ENCODE peak calls at places on chromosomes 16 and 17, in eight cellular contexts. T is gastroesophageal sphincter; A is memory B cell; X is naive thymus-derived CD8-positive, alpha-beta T cell; E is upper lobe of right lung; D is heart right ventricle; N is HepG2; P is body of pancreas. G is an unnamed sample.

GRCh38 chr16:65415460-65415859 is 293.6 kb upstream of the CDH11 start:
- ATAC-seq in X (no peak), T (no peak), A (no peak), P (no peak), D (no peak), N (no peak), E (no peak), G (peak)

GRCh38 chr16:88951989-88952388 is 25.0 kb downstream of the CBFA2T3 start:
- ATAC-seq in T (no peak), N (no peak), A (no peak), X (no peak), E (no peak), P (no peak), D (no peak), G (peak)

GRCh38 chr16:4034963-4035362 is 81.3 kb downstream of the ADCY9 start:
- ATAC-seq in E (no peak), X (no peak), T (no peak), D (no peak), N (no peak), A (no peak), P (no peak), G (no peak)

GRCh38 chr17:63939884-63940283 is 7.8 kb upstream of the CD79B start:
- ATAC-seq in A (no peak), N (peak), D (no peak), P (no peak), T (no peak), E (no peak), X (no peak), G (no peak)

GRCh38 chr17:2233441-2233947 is 70.1 kb downstream of the SMG6 start:
- ATAC-seq in A (no peak), X (no peak), E (peak), P (no peak), T (peak), N (no peak), D (no peak), G (peak)

GRCh38 chr17:5378566-5379207 is 40.8 kb downstream of the NUP88 start:
- ATAC-seq in E (no peak), A (no peak), D (no peak), T (no peak), N (no peak), P (no peak), X (no peak), G (no peak)

GRCh38 chr17:81066072-81066471 is 31.1 kb downstream of the BAIAP2 start:
- ATAC-seq in N (no peak), A (no peak), X (no peak), P (no peak), D (no peak), E (peak), T (no peak), G (no peak)

GRCh38 chr17:69534235-69534621 is 119.7 kb downstream of the MAP2K6 start:
- ATAC-seq in A (no peak), X (no peak), E (no peak), D (no peak), P (no peak), T (no peak), N (no peak), G (no peak)

GRCh38 chr16:8686031-8686621 is 11.7 kb downstream of the ABAT start:
- ATAC-seq in T (no peak), E (no peak), N (peak), P (peak), D (peak), A (no peak), X (no peak), G (peak)

GRCh38 chr17:66654764-66655163 is 180.2 kb upstream of the CACNG5 start:
- ATAC-seq in A (no peak), E (no peak), P (no peak), N (no peak), X (no peak), T (no peak), D (no peak), G (no peak)

GRCh38 chr17:80712610-80713009 is 168.0 kb downstream of the RPTOR start:
- ATAC-seq in P (no peak), N (no peak), X (no peak), E (no peak), T (no peak), D (no peak), A (no peak), G (no peak)

GRCh38 chr17:79230576-79230975 is 156.0 kb downstream of the ENGASE start:
- ATAC-seq in N (no peak), E (no peak), X (no peak), P (no peak), T (no peak), A (no peak), D (no peak), G (no peak)

GRCh38 chr17:80071116-80071980 is 30.0 kb upstream of the GAA start:
- ATAC-seq in T (peak), X (peak), E (peak), A (no peak), D (peak), P (peak), N (peak), G (no peak)

GRCh38 chr17:76598004-76598439 is 12.4 kb upstream of the ST6GALNAC2 start:
- ATAC-seq in D (no peak), X (no peak), A (no peak), T (peak), P (no peak), N (peak), E (peak), G (no peak)

GRCh38 chr17:63278731-63279442 is 167.2 kb downstream of the CYB561 start:
- ATAC-seq in P (no peak), X (no peak), N (no peak), T (no peak), D (no peak), A (peak), E (no peak), G (no peak)

GRCh38 chr16:84917492-84917891 is 93.8 kb downstream of the ZDHHC7 start:
- ATAC-seq in A (no peak), N (no peak), X (no peak), T (no peak), D (no peak), E (no peak), P (no peak), G (no peak)

GRCh38 chr17:48814504-48814903 is 2.5 kb downstream of the TTLL6 start:
- ATAC-seq in A (peak), T (no peak), D (no peak), X (peak), E (peak), N (peak), P (no peak), G (peak)

GRCh38 chr17:19897108-19897854 is 29.5 kb upstream of the ULK2 start:
- ATAC-seq in D (no peak), P (peak), X (no peak), E (peak), A (no peak), N (peak), T (peak), G (peak)

GRCh38 chr17:66114609-66115008 is 77.3 kb downstream of the CEP112 start:
- ATAC-seq in N (no peak), A (no peak), X (no peak), E (no peak), D (no peak), P (no peak), T (no peak), G (no peak)

GRCh38 chr17:1713878-1714487 is 3.8 kb upstream of the TLCD2 start:
- ATAC-seq in D (no peak), N (no peak), A (no peak), P (no peak), T (no peak), X (no peak), E (no peak), G (no peak)

GRCh38 chr16:78962457-78962929 is 638.0 kb downstream of the MAF start:
- ATAC-seq in E (no peak), T (no peak), D (no peak), N (no peak), P (no peak), A (peak), X (no peak), G (no peak)

GRCh38 chr17:80773243-80773991 is 218.2 kb upstream of the CHMP6 start:
- ATAC-seq in E (no peak), N (peak), T (peak), P (no peak), A (peak), X (peak), D (peak), G (peak)

GRCh38 chr16:11698271-11698689 is 30.0 kb downstream of the SNN start:
- ATAC-seq in T (no peak), N (peak), A (peak), P (peak), E (no peak), X (peak), D (no peak), G (peak)

GRCh38 chr16:81265658-81266451 is 27.4 kb downstream of the BCO1 start:
- ATAC-seq in E (peak), A (no peak), T (peak), D (peak), N (no peak), P (peak), X (no peak), G (no peak)

GRCh38 chr16:69880640-69881133 is 70.4 kb upstream of the CLEC18A start:
- ATAC-seq in D (no peak), T (peak), A (no peak), N (no peak), P (no peak), X (no peak), E (no peak), G (no peak)

GRCh38 chr17:48374650-48375230 is 55.3 kb downstream of the SKAP1 start:
- ATAC-seq in P (no peak), D (no peak), N (peak), T (no peak), A (peak), X (peak), E (peak), G (peak)

GRCh38 chr16:87383522-87384161 is at the start of gene FBXO31:
- ATAC-seq in D (peak), A (peak), E (peak), X (peak), N (peak), P (peak), T (peak), G (peak)

GRCh38 chr17:75005291-75005690 is 7.2 kb upstream of the MRPL58 start:
- ATAC-seq in E (no peak), N (no peak), X (no peak), T (no peak), A (no peak), D (no peak), P (no peak), G (no peak)

GRCh38 chr16:90083139-90083538 is 6.0 kb upstream of the PRDM7 start:
- ATAC-seq in N (no peak), T (no peak), A (no peak), E (no peak), D (no peak), X (no peak), P (no peak), G (no peak)

GRCh38 chr16:23967775-23968571 is 132.2 kb downstream of the PRKCB start:
- ATAC-seq in D (no peak), A (no peak), P (no peak), X (no peak), N (peak), E (peak), T (no peak), G (no peak)

G was measured in SK-N-SH treated with all-trans-retinoic acid at 6 μM for 48 hours.